ENCODE peak calls at places on chromosomes 1 and 21, in eight cellular contexts. B, D, F, X, G, N, P and A are unnamed samples.

GRCh38 chr1:116147114-116147510 is 35.9 kb downstream of the MAB21L3 start:
- DNase-seq in G (no peak), N (no peak), P (no peak), F (no peak), D (no peak), B (no peak), X (no peak), A (no peak)

GRCh38 chr1:156533568-156534220 is 33.1 kb upstream of the MEF2D start:
- DNase-seq in G (no peak), P (no peak), N (no peak), B (no peak), F (no peak), X (no peak), D (no peak), A (no peak)

GRCh38 chr1:197763307-197763706 is 12.0 kb downstream of the DENND1B start:
- DNase-seq in G (no peak), X (no peak), F (no peak), N (no peak), P (no peak), D (peak), B (no peak), A (no peak)

GRCh38 chr1:53074313-53075154 is 12.5 kb downstream of the PODN start:
- DNase-seq in F (no peak), N (no peak), B (no peak), P (no peak), X (no peak), D (no peak), G (no peak), A (no peak)

GRCh38 chr1:237562247-237562823 is 328.4 kb downstream of the ZP4 start:
- DNase-seq in X (peak), D (peak), N (no peak), G (no peak), F (no peak), B (no peak), P (peak), A (peak)

GRCh38 chr1:45012639-45013278 is 705 bp downstream of the UROD start:
- DNase-seq in P (no peak), N (peak), G (no peak), D (peak), F (peak), B (no peak), X (peak), A (peak)

GRCh38 chr1:59570524-59570923 is 244.2 kb upstream of the HOOK1 start:
- DNase-seq in P (peak), N (no peak), X (no peak), D (peak), B (no peak), G (peak), F (no peak), A (peak)

GRCh38 chr1:199399996-199400714 is 627.4 kb upstream of the NR5A2 start:
- DNase-seq in N (no peak), B (no peak), D (no peak), F (no peak), G (no peak), P (no peak), X (no peak), A (no peak)

GRCh38 chr1:200082329-200082728 is 54.8 kb downstream of the NR5A2 start:
- DNase-seq in G (no peak), B (no peak), N (no peak), X (no peak), D (no peak), F (no peak), P (no peak), A (no peak)

GRCh38 chr1:248631354-248632041 is 3.4 kb downstream of the OR2T11 start:
- DNase-seq in F (no peak), P (no peak), B (no peak), X (no peak), N (no peak), D (no peak), G (no peak), A (no peak)

GRCh38 chr1:204584699-204585372 is 68.6 kb downstream of the MDM4 start:
- DNase-seq in F (no peak), N (no peak), P (no peak), X (no peak), D (no peak), B (no peak), G (no peak), A (peak)

GRCh38 chr21:25997788-25998611 is 172.6 kb downstream of the APP start:
- DNase-seq in N (no peak), G (no peak), B (no peak), F (no peak), X (no peak), P (peak), D (peak), A (peak)

GRCh38 chr1:200767326-200767725 is 28.6 kb downstream of the CAMSAP2 start:
- DNase-seq in P (no peak), X (no peak), B (no peak), F (no peak), D (no peak), N (no peak), G (no peak), A (no peak)

GRCh38 chr1:46401514-46401913 is 7.4 kb downstream of the FAAH start:
- DNase-seq in G (no peak), N (no peak), B (no peak), P (no peak), F (no peak), D (no peak), X (no peak), A (no peak)

GRCh38 chr21:18716578-18717138 is 313.1 kb upstream of the TMPRSS15 start:
- DNase-seq in N (no peak), G (no peak), P (peak), D (peak), B (no peak), F (no peak), X (no peak), A (peak)

GRCh38 chr1:209850342-209850979 is 22.7 kb downstream of the UTP25 start:
- DNase-seq in N (peak), G (peak), F (no peak), P (peak), D (peak), X (peak), B (no peak), A (peak)

GRCh38 chr1:243452092-243452491 is 196.3 kb downstream of the SDCCAG8 start:
- DNase-seq in X (no peak), F (no peak), B (no peak), D (no peak), N (no peak), G (no peak), P (no peak), A (no peak)

GRCh38 chr1:115815694-115816093 is 25.2 kb downstream of the NHLH2 start:
- DNase-seq in F (no peak), X (no peak), P (no peak), G (no peak), D (no peak), N (no peak), B (no peak), A (no peak)